ENCODE peak calls at places on chromosome 19, in six cellular contexts. One of them, this sample, is unnamed.

GRCh38 chr19:18790566-18791314 is at the start of gene COMP:
- DNase-seq in mucosa of gallbladder: no peak
- DNase-seq in stimulated activated CD4-positive, alpha-beta T cell treated with anti-CD3 and anti-CD28 coated beads, TNF-alpha, amount 100 ng/mL, for 48 hours: no peak
- DNase-seq in left cardiac atrium: no peak
- DNase-seq in NCI-H774: no peak
- DNase-seq in astrocyte of the spinal cord: no peak
- DNase-seq in this sample: no peak

GRCh38 chr19:1396019-1396767 is 5.1 kb downstream of the GAMT start:
- DNase-seq in mucosa of gallbladder: no peak
- DNase-seq in stimulated activated CD4-positive, alpha-beta T cell treated with anti-CD3 and anti-CD28 coated beads, TNF-alpha, amount 100 ng/mL, for 48 hours: no peak
- DNase-seq in left cardiac atrium: no peak
- DNase-seq in NCI-H774: no peak
- DNase-seq in astrocyte of the spinal cord: no peak
- DNase-seq in this sample: no peak

GRCh38 chr19:46232029-46232428 is 2.5 kb downstream of the IGFL1 start:
- DNase-seq in mucosa of gallbladder: no peak
- DNase-seq in stimulated activated CD4-positive, alpha-beta T cell treated with anti-CD3 and anti-CD28 coated beads, TNF-alpha, amount 100 ng/mL, for 48 hours: no peak
- DNase-seq in left cardiac atrium: no peak
- DNase-seq in NCI-H774: no peak
- DNase-seq in astrocyte of the spinal cord: no peak
- DNase-seq in this sample: no peak

GRCh38 chr19:29714371-29714952 is 599 bp downstream of the C19orf12 start:
- DNase-seq in mucosa of gallbladder: no peak
- DNase-seq in stimulated activated CD4-positive, alpha-beta T cell treated with anti-CD3 and anti-CD28 coated beads, TNF-alpha, amount 100 ng/mL, for 48 hours: no peak
- DNase-seq in left cardiac atrium: no peak
- DNase-seq in NCI-H774: no peak
- DNase-seq in astrocyte of the spinal cord: peak; percentile 11
- DNase-seq in this sample: no peak

GRCh38 chr19:10946964-10947657 is 13.7 kb upstream of the SMARCA4 start:
- DNase-seq in mucosa of gallbladder: no peak
- DNase-seq in stimulated activated CD4-positive, alpha-beta T cell treated with anti-CD3 and anti-CD28 coated beads, TNF-alpha, amount 100 ng/mL, for 48 hours: no peak
- DNase-seq in left cardiac atrium: no peak
- DNase-seq in NCI-H774: no peak
- DNase-seq in astrocyte of the spinal cord: peak; percentile 22
- DNase-seq in this sample: no peak

GRCh38 chr19:10719466-10719961 is 1.6 kb downstream of the DNM2 start:
- DNase-seq in mucosa of gallbladder: no peak
- DNase-seq in stimulated activated CD4-positive, alpha-beta T cell treated with anti-CD3 and anti-CD28 coated beads, TNF-alpha, amount 100 ng/mL, for 48 hours: no peak
- DNase-seq in left cardiac atrium: peak; percentile 64
- DNase-seq in NCI-H774: no peak
- DNase-seq in astrocyte of the spinal cord: no peak
- DNase-seq in this sample: no peak

GRCh38 chr19:10812902-10813404 is 23.1 kb downstream of the TMED1 start:
- DNase-seq in mucosa of gallbladder: peak; percentile 29
- DNase-seq in stimulated activated CD4-positive, alpha-beta T cell treated with anti-CD3 and anti-CD28 coated beads, TNF-alpha, amount 100 ng/mL, for 48 hours: no peak
- DNase-seq in left cardiac atrium: peak; percentile 69
- DNase-seq in NCI-H774: no peak
- DNase-seq in astrocyte of the spinal cord: peak; percentile 91
- DNase-seq in this sample: no peak

GRCh38 chr19:6532244-6532999 is 1.6 kb downstream of the TNFSF9 start:
- DNase-seq in mucosa of gallbladder: no peak
- DNase-seq in stimulated activated CD4-positive, alpha-beta T cell treated with anti-CD3 and anti-CD28 coated beads, TNF-alpha, amount 100 ng/mL, for 48 hours: no peak
- DNase-seq in left cardiac atrium: no peak
- DNase-seq in NCI-H774: no peak
- DNase-seq in astrocyte of the spinal cord: no peak
- DNase-seq in this sample: no peak

GRCh38 chr19:13001502-13002388 is 6.5 kb downstream of the NFIX start:
- DNase-seq in mucosa of gallbladder: peak; percentile 54
- DNase-seq in stimulated activated CD4-positive, alpha-beta T cell treated with anti-CD3 and anti-CD28 coated beads, TNF-alpha, amount 100 ng/mL, for 48 hours: no peak
- DNase-seq in left cardiac atrium: peak; percentile 80
- DNase-seq in NCI-H774: no peak
- DNase-seq in astrocyte of the spinal cord: peak; percentile 70
- DNase-seq in this sample: no peak

GRCh38 chr19:9171393-9171991 is 7.3 kb upstream of the OR7D2 start:
- DNase-seq in mucosa of gallbladder: no peak
- DNase-seq in stimulated activated CD4-positive, alpha-beta T cell treated with anti-CD3 and anti-CD28 coated beads, TNF-alpha, amount 100 ng/mL, for 48 hours: no peak
- DNase-seq in left cardiac atrium: no peak
- DNase-seq in NCI-H774: no peak
- DNase-seq in astrocyte of the spinal cord: no peak
- DNase-seq in this sample: no peak

GRCh38 chr19:3336680-3337523 is 29.5 kb upstream of the NFIC start:
- DNase-seq in mucosa of gallbladder: peak; percentile 94
- DNase-seq in stimulated activated CD4-positive, alpha-beta T cell treated with anti-CD3 and anti-CD28 coated beads, TNF-alpha, amount 100 ng/mL, for 48 hours: no peak
- DNase-seq in left cardiac atrium: peak; percentile 92
- DNase-seq in NCI-H774: peak; percentile 84
- DNase-seq in astrocyte of the spinal cord: peak; percentile 75
- DNase-seq in this sample: no peak

GRCh38 chr19:1671716-1672037 is 19.3 kb upstream of the TCF3 start:
- DNase-seq in mucosa of gallbladder: no peak
- DNase-seq in stimulated activated CD4-positive, alpha-beta T cell treated with anti-CD3 and anti-CD28 coated beads, TNF-alpha, amount 100 ng/mL, for 48 hours: no peak
- DNase-seq in left cardiac atrium: no peak
- DNase-seq in NCI-H774: no peak
- DNase-seq in astrocyte of the spinal cord: no peak
- DNase-seq in this sample: no peak

GRCh38 chr19:46746281-46746965 is at the start of gene STRN4:
- DNase-seq in mucosa of gallbladder: no peak
- DNase-seq in stimulated activated CD4-positive, alpha-beta T cell treated with anti-CD3 and anti-CD28 coated beads, TNF-alpha, amount 100 ng/mL, for 48 hours: no peak
- DNase-seq in left cardiac atrium: peak; percentile 58
- DNase-seq in NCI-H774: peak; percentile 37
- DNase-seq in astrocyte of the spinal cord: no peak
- DNase-seq in this sample: peak; percentile 51

GRCh38 chr19:41316306-41316920 is 6.4 kb downstream of the CCDC97 start:
- DNase-seq in mucosa of gallbladder: no peak
- DNase-seq in stimulated activated CD4-positive, alpha-beta T cell treated with anti-CD3 and anti-CD28 coated beads, TNF-alpha, amount 100 ng/mL, for 48 hours: no peak
- DNase-seq in left cardiac atrium: no peak
- DNase-seq in NCI-H774: no peak
- DNase-seq in astrocyte of the spinal cord: no peak
- DNase-seq in this sample: no peak

GRCh38 chr19:15730538-15730937 is 2.7 kb downstream of the OR10H2 start:
- DNase-seq in mucosa of gallbladder: no peak
- DNase-seq in stimulated activated CD4-positive, alpha-beta T cell treated with anti-CD3 and anti-CD28 coated beads, TNF-alpha, amount 100 ng/mL, for 48 hours: no peak
- DNase-seq in left cardiac atrium: no peak
- DNase-seq in NCI-H774: no peak
- DNase-seq in astrocyte of the spinal cord: no peak
- DNase-seq in this sample: no peak

GRCh38 chr19:8305798-8306197 is 2.4 kb downstream of the CD320 start:
- DNase-seq in mucosa of gallbladder: peak; percentile 5
- DNase-seq in stimulated activated CD4-positive, alpha-beta T cell treated with anti-CD3 and anti-CD28 coated beads, TNF-alpha, amount 100 ng/mL, for 48 hours: no peak
- DNase-seq in left cardiac atrium: peak; percentile 6
- DNase-seq in NCI-H774: no peak
- DNase-seq in astrocyte of the spinal cord: no peak
- DNase-seq in this sample: no peak

GRCh38 chr19:8224394-8225145 is 15.4 kb downstream of the CERS4 start:
- DNase-seq in mucosa of gallbladder: no peak
- DNase-seq in stimulated activated CD4-positive, alpha-beta T cell treated with anti-CD3 and anti-CD28 coated beads, TNF-alpha, amount 100 ng/mL, for 48 hours: no peak
- DNase-seq in left cardiac atrium: peak; percentile 57
- DNase-seq in NCI-H774: no peak
- DNase-seq in astrocyte of the spinal cord: no peak
- DNase-seq in this sample: no peak

GRCh38 chr19:42132851-42133528 is 744 bp upstream of the POU2F2 start:
- DNase-seq in mucosa of gallbladder: peak; percentile 54
- DNase-seq in stimulated activated CD4-positive, alpha-beta T cell treated with anti-CD3 and anti-CD28 coated beads, TNF-alpha, amount 100 ng/mL, for 48 hours: peak; percentile 64
- DNase-seq in left cardiac atrium: peak; percentile 64
- DNase-seq in NCI-H774: peak; percentile 85
- DNase-seq in astrocyte of the spinal cord: peak; percentile 40
- DNase-seq in this sample: peak; percentile 61

GRCh38 chr19:30070970-30071632 is 129.1 kb downstream of the URI1 start:
- DNase-seq in mucosa of gallbladder: no peak
- DNase-seq in stimulated activated CD4-positive, alpha-beta T cell treated with anti-CD3 and anti-CD28 coated beads, TNF-alpha, amount 100 ng/mL, for 48 hours: no peak
- DNase-seq in left cardiac atrium: no peak
- DNase-seq in NCI-H774: no peak
- DNase-seq in astrocyte of the spinal cord: no peak
- DNase-seq in this sample: no peak

GRCh38 chr19:56282809-56283208 is 10.3 kb downstream of the EDDM13 start:
- DNase-seq in mucosa of gallbladder: no peak
- DNase-seq in stimulated activated CD4-positive, alpha-beta T cell treated with anti-CD3 and anti-CD28 coated beads, TNF-alpha, amount 100 ng/mL, for 48 hours: no peak
- DNase-seq in left cardiac atrium: no peak
- DNase-seq in NCI-H774: no peak
- DNase-seq in astrocyte of the spinal cord: no peak
- DNase-seq in this sample: no peak

GRCh38 chr19:17091758-17092333 is 16.3 kb downstream of the MYO9B start:
- DNase-seq in mucosa of gallbladder: peak; percentile 38
- DNase-seq in stimulated activated CD4-positive, alpha-beta T cell treated with anti-CD3 and anti-CD28 coated beads, TNF-alpha, amount 100 ng/mL, for 48 hours: no peak
- DNase-seq in left cardiac atrium: peak; percentile 64
- DNase-seq in NCI-H774: no peak
- DNase-seq in astrocyte of the spinal cord: no peak
- DNase-seq in this sample: no peak

GRCh38 chr19:19004144-19004543 is 29.2 kb downstream of the SUGP2 start:
- DNase-seq in mucosa of gallbladder: no peak
- DNase-seq in stimulated activated CD4-positive, alpha-beta T cell treated with anti-CD3 and anti-CD28 coated beads, TNF-alpha, amount 100 ng/mL, for 48 hours: no peak
- DNase-seq in left cardiac atrium: no peak
- DNase-seq in NCI-H774: no peak
- DNase-seq in astrocyte of the spinal cord: no peak
- DNase-seq in this sample: no peak

GRCh38 chr19:2055871-2056809 is 5.1 kb upstream of the MKNK2 start:
- DNase-seq in mucosa of gallbladder: peak; percentile 62
- DNase-seq in stimulated activated CD4-positive, alpha-beta T cell treated with anti-CD3 and anti-CD28 coated beads, TNF-alpha, amount 100 ng/mL, for 48 hours: no peak
- DNase-seq in left cardiac atrium: peak; percentile 66
- DNase-seq in NCI-H774: no peak
- DNase-seq in astrocyte of the spinal cord: peak; percentile 67
- DNase-seq in this sample: no peak

GRCh38 chr19:41427647-41428480 is 690 bp upstream of the B3GNT8 start:
- DNase-seq in mucosa of gallbladder: no peak
- DNase-seq in stimulated activated CD4-positive, alpha-beta T cell treated with anti-CD3 and anti-CD28 coated beads, TNF-alpha, amount 100 ng/mL, for 48 hours: no peak
- DNase-seq in left cardiac atrium: no peak
- DNase-seq in NCI-H774: no peak
- DNase-seq in astrocyte of the spinal cord: no peak
- DNase-seq in this sample: no peak

GRCh38 chr19:7874080-7874856 is at the start of gene PRR36:
- DNase-seq in mucosa of gallbladder: no peak
- DNase-seq in stimulated activated CD4-positive, alpha-beta T cell treated with anti-CD3 and anti-CD28 coated beads, TNF-alpha, amount 100 ng/mL, for 48 hours: no peak
- DNase-seq in left cardiac atrium: peak; percentile 52
- DNase-seq in NCI-H774: peak; percentile 83
- DNase-seq in astrocyte of the spinal cord: no peak
- DNase-seq in this sample: peak; percentile 78

GRCh38 chr19:33194527-33194883 is 375 bp downstream of the LRP3 start:
- DNase-seq in mucosa of gallbladder: no peak
- DNase-seq in stimulated activated CD4-positive, alpha-beta T cell treated with anti-CD3 and anti-CD28 coated beads, TNF-alpha, amount 100 ng/mL, for 48 hours: no peak
- DNase-seq in left cardiac atrium: no peak
- DNase-seq in NCI-H774: no peak
- DNase-seq in astrocyte of the spinal cord: no peak
- DNase-seq in this sample: no peak

GRCh38 chr19:12723383-12723642 is 419 bp downstream of the TNPO2 start:
- DNase-seq in mucosa of gallbladder: no peak
- DNase-seq in stimulated activated CD4-positive, alpha-beta T cell treated with anti-CD3 and anti-CD28 coated beads, TNF-alpha, amount 100 ng/mL, for 48 hours: no peak
- DNase-seq in left cardiac atrium: no peak
- DNase-seq in NCI-H774: no peak
- DNase-seq in astrocyte of the spinal cord: peak; percentile 9
- DNase-seq in this sample: no peak

GRCh38 chr19:49672131-49672919 is 4.7 kb upstream of the PRMT1 start:
- DNase-seq in mucosa of gallbladder: peak; percentile 77
- DNase-seq in stimulated activated CD4-positive, alpha-beta T cell treated with anti-CD3 and anti-CD28 coated beads, TNF-alpha, amount 100 ng/mL, for 48 hours: peak; percentile 60
- DNase-seq in left cardiac atrium: peak; percentile 81
- DNase-seq in NCI-H774: peak; percentile 71
- DNase-seq in astrocyte of the spinal cord: peak; percentile 63
- DNase-seq in this sample: peak; percentile 80

GRCh38 chr19:28913626-28914025 is 299.3 kb downstream of the UQCRFS1 start:
- DNase-seq in mucosa of gallbladder: no peak
- DNase-seq in stimulated activated CD4-positive, alpha-beta T cell treated with anti-CD3 and anti-CD28 coated beads, TNF-alpha, amount 100 ng/mL, for 48 hours: no peak
- DNase-seq in left cardiac atrium: no peak
- DNase-seq in NCI-H774: no peak
- DNase-seq in astrocyte of the spinal cord: no peak
- DNase-seq in this sample: no peak

GRCh38 chr19:40302224-40303011 is 17.3 kb upstream of the AKT2 start:
- DNase-seq in mucosa of gallbladder: no peak
- DNase-seq in stimulated activated CD4-positive, alpha-beta T cell treated with anti-CD3 and anti-CD28 coated beads, TNF-alpha, amount 100 ng/mL, for 48 hours: no peak
- DNase-seq in left cardiac atrium: no peak
- DNase-seq in NCI-H774: no peak
- DNase-seq in astrocyte of the spinal cord: no peak
- DNase-seq in this sample: no peak

GRCh38 chr19:1851581-1852293 is 3.5 kb upstream of the REXO1 start:
- DNase-seq in mucosa of gallbladder: no peak
- DNase-seq in stimulated activated CD4-positive, alpha-beta T cell treated with anti-CD3 and anti-CD28 coated beads, TNF-alpha, amount 100 ng/mL, for 48 hours: no peak
- DNase-seq in left cardiac atrium: no peak
- DNase-seq in NCI-H774: no peak
- DNase-seq in astrocyte of the spinal cord: no peak
- DNase-seq in this sample: no peak

GRCh38 chr19:5536337-5536894 is 31.3 kb downstream of the TINCR start:
- DNase-seq in mucosa of gallbladder: peak; percentile 11
- DNase-seq in stimulated activated CD4-positive, alpha-beta T cell treated with anti-CD3 and anti-CD28 coated beads, TNF-alpha, amount 100 ng/mL, for 48 hours: no peak
- DNase-seq in left cardiac atrium: peak; percentile 78
- DNase-seq in NCI-H774: peak; percentile 26
- DNase-seq in astrocyte of the spinal cord: peak; percentile 61
- DNase-seq in this sample: no peak

GRCh38 chr19:18479964-18480723 is 41.7 kb downstream of the ELL start:
- DNase-seq in mucosa of gallbladder: peak; percentile 44
- DNase-seq in stimulated activated CD4-positive, alpha-beta T cell treated with anti-CD3 and anti-CD28 coated beads, TNF-alpha, amount 100 ng/mL, for 48 hours: no peak
- DNase-seq in left cardiac atrium: peak; percentile 79
- DNase-seq in NCI-H774: peak; percentile 39
- DNase-seq in astrocyte of the spinal cord: no peak
- DNase-seq in this sample: no peak

GRCh38 chr19:47445937-47446402 is 25.7 kb downstream of the SLC8A2 start:
- DNase-seq in mucosa of gallbladder: no peak
- DNase-seq in stimulated activated CD4-positive, alpha-beta T cell treated with anti-CD3 and anti-CD28 coated beads, TNF-alpha, amount 100 ng/mL, for 48 hours: no peak
- DNase-seq in left cardiac atrium: peak; percentile 54
- DNase-seq in NCI-H774: peak; percentile 5
- DNase-seq in astrocyte of the spinal cord: no peak
- DNase-seq in this sample: peak; percentile 52

GRCh38 chr19:19997656-19998268 is 41.5 kb downstream of the ZNF682 start:
- DNase-seq in mucosa of gallbladder: peak; percentile 10
- DNase-seq in stimulated activated CD4-positive, alpha-beta T cell treated with anti-CD3 and anti-CD28 coated beads, TNF-alpha, amount 100 ng/mL, for 48 hours: peak; percentile 1
- DNase-seq in left cardiac atrium: peak; percentile 26
- DNase-seq in NCI-H774: no peak
- DNase-seq in astrocyte of the spinal cord: no peak
- DNase-seq in this sample: no peak

GRCh38 chr19:13024126-13024957 is 29.1 kb downstream of the NFIX start:
- DNase-seq in mucosa of gallbladder: no peak
- DNase-seq in stimulated activated CD4-positive, alpha-beta T cell treated with anti-CD3 and anti-CD28 coated beads, TNF-alpha, amount 100 ng/mL, for 48 hours: no peak
- DNase-seq in left cardiac atrium: no peak
- DNase-seq in NCI-H774: no peak
- DNase-seq in astrocyte of the spinal cord: no peak
- DNase-seq in this sample: no peak

GRCh38 chr19:852136-853013 is at the start of gene ELANE:
- DNase-seq in mucosa of gallbladder: no peak
- DNase-seq in stimulated activated CD4-positive, alpha-beta T cell treated with anti-CD3 and anti-CD28 coated beads, TNF-alpha, amount 100 ng/mL, for 48 hours: no peak
- DNase-seq in left cardiac atrium: no peak
- DNase-seq in NCI-H774: no peak
- DNase-seq in astrocyte of the spinal cord: no peak
- DNase-seq in this sample: no peak

GRCh38 chr19:48760514-48761221 is 5.3 kb downstream of the FGF21 start:
- DNase-seq in mucosa of gallbladder: no peak
- DNase-seq in stimulated activated CD4-positive, alpha-beta T cell treated with anti-CD3 and anti-CD28 coated beads, TNF-alpha, amount 100 ng/mL, for 48 hours: no peak
- DNase-seq in left cardiac atrium: no peak
- DNase-seq in NCI-H774: no peak
- DNase-seq in astrocyte of the spinal cord: no peak
- DNase-seq in this sample: no peak

GRCh38 chr19:51354742-51355148 is 11.4 kb downstream of the ETFB start:
- DNase-seq in mucosa of gallbladder: no peak
- DNase-seq in stimulated activated CD4-positive, alpha-beta T cell treated with anti-CD3 and anti-CD28 coated beads, TNF-alpha, amount 100 ng/mL, for 48 hours: no peak
- DNase-seq in left cardiac atrium: peak; percentile 2
- DNase-seq in NCI-H774: no peak
- DNase-seq in astrocyte of the spinal cord: peak; percentile 17
- DNase-seq in this sample: no peak

This sample was measured in NCI-H1930.